ENCODE peak calls at places on chromosomes 12 and 14, in seven cellular contexts. W is mucosa of descending colon; R is cardiac muscle cell; L is right lobe of liver; G is neuronal stem cell; F is neural progenitor cell; A is CD8-positive, alpha-beta memory T cell. E is an unnamed sample. For H3K9me3 and H3K4me1, the result is how much of the 10 kb centered on the place peaks cover.

GRCh38 chr14:69139743-69140142 is 13.2 kb downstream of the DCAF5 start:
- DNase-seq in W (no peak), R (no peak), L (no peak), G (no peak), F (no peak), A (no peak), E (no peak)

GRCh38 chr14:62101189-62101588 is 339.0 kb downstream of the SNAPC1 start:
- DNase-seq in W (no peak), R (no peak), L (no peak), G (no peak), F (no peak), A (no peak), E (no peak)

GRCh38 chr12:65922077-65922476 is 97.8 kb downstream of the HMGA2 start:
- DNase-seq in W (no peak), R (no peak), L (no peak), G (no peak), F (no peak), A (no peak), E (no peak)

GRCh38 chr14:103896578-103896977 is 31.7 kb upstream of the TDRD9 start:
- DNase-seq in W (peak), R (no peak), L (no peak), G (no peak), F (no peak), A (no peak), E (no peak)

GRCh38 chr12:96193725-96194571 is at the start of gene ELK3:
- DNase-seq in W (peak), R (peak), L (peak), G (no peak), F (peak), A (peak), E (peak)

GRCh38 chr12:50574621-50575348 is 70.0 kb downstream of the DIP2B start:
- DNase-seq in W (no peak), R (no peak), L (no peak), G (no peak), F (no peak), A (no peak), E (no peak)

GRCh38 chr12:77728018-77728417 is 102.7 kb upstream of the NAV3 start:
- DNase-seq in W (no peak), R (no peak), L (no peak), G (no peak), F (no peak), A (no peak), E (no peak)

GRCh38 chr12:29614926-29615325 is 117.4 kb upstream of the OVCH1 start:
- DNase-seq in W (no peak), R (no peak), L (no peak), G (no peak), F (no peak), A (no peak), E (no peak)

GRCh38 chr14:46663382-46663781 is 11.8 kb upstream of the RPL10L start:
- DNase-seq in W (no peak), R (no peak), L (no peak), G (no peak), F (no peak), A (no peak), E (no peak)

GRCh38 chr14:71730471-71730870 is 201.8 kb upstream of the RGS6 start:
- DNase-seq in W (no peak), R (no peak), L (no peak), G (no peak), F (no peak), A (no peak), E (no peak)

GRCh38 chr12:117441751-117442150 is 80.3 kb upstream of the NOS1 start:
- DNase-seq in W (no peak), R (no peak), L (no peak), G (no peak), F (no peak), A (no peak), E (no peak)

GRCh38 chr14:51855234-51855633 is 5.2 kb upstream of the GNG2 start:
- DNase-seq in W (no peak), R (no peak), L (no peak), G (no peak), F (no peak), A (no peak), E (no peak)

GRCh38 chr12:2385529-2385928 is 332.7 kb downstream of the CACNA1C start:
- DNase-seq in W (no peak), R (no peak), L (no peak), G (no peak), F (no peak), A (no peak), E (no peak)
- H3K4me3 ChIP-seq in W (no peak), R (no peak), L (no peak), G (no peak), F (no peak), A (no peak), E (no peak)

GRCh38 chr14:26765768-26766550 is 168.1 kb upstream of the NOVA1 start:
- DNase-seq in W (no peak), R (no peak), L (no peak), G (peak), F (peak), A (no peak), E (no peak)
- H3K9me3 ChIP-seq in W (under half), R (under half), L (under half), G (under half), F (under half), A (under half), E (under half)

GRCh38 chr14:65303902-65304222 is 108.7 kb upstream of the FUT8 start:
- DNase-seq in W (no peak), R (no peak), L (no peak), G (no peak), F (peak), A (no peak), E (no peak)
- H3K4me1 ChIP-seq in W (under half), R (under half), L (under half), G (under half), F (under half), A (under half), E (under half)

DNA sequence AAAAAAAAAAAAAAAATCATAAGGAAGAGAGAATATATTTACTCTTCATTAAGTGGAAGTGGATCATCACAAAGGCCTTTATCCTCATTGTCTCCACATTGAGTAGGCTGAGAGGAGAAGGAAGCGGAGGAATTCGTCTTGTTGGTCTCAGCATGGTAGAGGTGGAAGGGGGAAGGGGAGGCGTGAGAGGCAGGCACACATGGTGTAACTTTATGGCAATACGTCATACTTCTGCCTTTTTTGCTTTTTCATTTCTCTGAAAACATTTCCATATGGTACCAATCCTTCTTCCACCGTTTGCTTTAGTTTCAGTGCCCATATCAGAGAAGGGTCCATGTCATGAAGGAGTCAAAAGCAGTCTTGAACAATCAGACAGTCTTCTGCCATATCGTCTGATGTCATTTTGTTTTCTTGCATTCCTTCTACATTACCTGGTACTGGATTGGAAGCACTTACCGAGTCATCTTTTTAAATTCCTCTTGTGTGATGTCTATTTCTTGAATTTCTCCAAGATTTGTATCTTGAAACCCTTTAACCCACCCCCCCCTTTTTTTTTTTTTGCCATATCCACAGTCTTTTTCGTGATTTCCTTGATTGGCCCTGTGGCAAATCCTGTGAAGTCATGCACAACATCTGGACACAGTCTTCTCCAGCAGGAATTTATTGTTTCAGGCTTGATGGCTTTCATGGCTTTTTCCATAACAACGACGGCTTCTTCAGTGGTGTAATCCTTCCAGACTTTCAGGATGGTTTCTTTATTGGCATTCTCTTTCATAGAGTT is 8.9 kb downstream of the FUT8 start:
- DNase-seq in W (no peak), R (no peak), L (no peak), G (no peak), F (peak), A (no peak), E (no peak)
- H3K4me3 ChIP-seq in W (no peak), R (no peak), L (no peak), G (no peak), F (no peak), A (no peak), E (no peak)